ENCODE peak calls at places on chromosomes 7 and 10, in six cellular contexts. U is K562, Z is HepG2, O is A549, P is GM12878, F is endothelial cell of umbilical vein. L is an unnamed sample.

GRCh38 chr7:19368540-19368939 is 223.3 kb upstream of the FERD3L start:
- DNase-seq in O (no peak), Z (no peak), U (no peak), F (no peak), P (no peak), L (no peak)

GRCh38 chr10:59657724-59658123 is 51.9 kb downstream of the SLC16A9 start:
- DNase-seq in P (no peak), Z (no peak), F (no peak), U (no peak), O (no peak), L (no peak)

GRCh38 chr7:130349911-130350782 is 5.5 kb downstream of the CPA5 start:
- DNase-seq in U (no peak), P (no peak), O (no peak), Z (no peak), F (no peak), L (peak)

GRCh38 chr10:48447356-48448215 is 141.1 kb downstream of the MAPK8 start:
- DNase-seq in O (no peak), Z (no peak), P (no peak), U (no peak), F (no peak), L (no peak)

GRCh38 chr7:46205478-46205877 is 284.4 kb upstream of the IGFBP3 start:
- DNase-seq in F (no peak), Z (no peak), U (no peak), P (no peak), O (no peak), L (no peak)

GRCh38 chr7:144037414-144038096 is 11.2 kb upstream of the OR2A5 start:
- DNase-seq in O (no peak), F (no peak), Z (no peak), U (no peak), P (no peak), L (no peak)

GRCh38 chr7:132336797-132337196 is 239.5 kb downstream of the PLXNA4 start:
- DNase-seq in F (no peak), U (no peak), O (no peak), Z (no peak), P (no peak), L (no peak)

GRCh38 chr7:141452911-141453310 is 98.3 kb upstream of the AGK start:
- DNase-seq in F (no peak), Z (no peak), O (no peak), P (no peak), U (no peak), L (no peak)

GRCh38 chr10:15300697-15301096 is 70.4 kb downstream of the FAM171A1 start:
- DNase-seq in U (no peak), O (no peak), F (no peak), P (no peak), Z (no peak), L (no peak)

GRCh38 chr7:55178292-55178862 is 159.6 kb downstream of the EGFR start:
- DNase-seq in F (no peak), Z (no peak), U (no peak), P (no peak), O (no peak), L (no peak)

GRCh38 chr10:51369903-51370302 is 295.6 kb downstream of the PRKG1 start:
- DNase-seq in P (no peak), Z (no peak), F (no peak), U (no peak), O (no peak), L (no peak)

GRCh38 chr7:146116452-146117219 is at the start of gene CNTNAP2:
- DNase-seq in Z (no peak), P (no peak), U (no peak), F (no peak), O (no peak), L (no peak)

GRCh38 chr7:29457565-29457971 is 106.1 kb upstream of the PRR15 start:
- DNase-seq in Z (no peak), P (no peak), O (no peak), U (no peak), F (no peak), L (no peak)

GRCh38 chr7:135159359-135160087 is 11.0 kb downstream of the CYREN start:
- DNase-seq in U (no peak), O (no peak), Z (no peak), F (no peak), P (no peak), L (no peak)

GRCh38 chr7:135160098-135160857 is 10.2 kb downstream of the CYREN start:
- DNase-seq in O (no peak), F (peak), U (peak), Z (no peak), P (no peak), L (peak)

GRCh38 chr7:135162382-135163001 is 8.0 kb downstream of the CYREN start:
- DNase-seq in Z (no peak), U (no peak), F (no peak), O (no peak), P (no peak), L (peak)

GRCh38 chr7:135161669-135162068 is 8.8 kb downstream of the CYREN start:
- DNase-seq in F (no peak), P (no peak), O (no peak), U (no peak), Z (no peak), L (peak)

DNA sequence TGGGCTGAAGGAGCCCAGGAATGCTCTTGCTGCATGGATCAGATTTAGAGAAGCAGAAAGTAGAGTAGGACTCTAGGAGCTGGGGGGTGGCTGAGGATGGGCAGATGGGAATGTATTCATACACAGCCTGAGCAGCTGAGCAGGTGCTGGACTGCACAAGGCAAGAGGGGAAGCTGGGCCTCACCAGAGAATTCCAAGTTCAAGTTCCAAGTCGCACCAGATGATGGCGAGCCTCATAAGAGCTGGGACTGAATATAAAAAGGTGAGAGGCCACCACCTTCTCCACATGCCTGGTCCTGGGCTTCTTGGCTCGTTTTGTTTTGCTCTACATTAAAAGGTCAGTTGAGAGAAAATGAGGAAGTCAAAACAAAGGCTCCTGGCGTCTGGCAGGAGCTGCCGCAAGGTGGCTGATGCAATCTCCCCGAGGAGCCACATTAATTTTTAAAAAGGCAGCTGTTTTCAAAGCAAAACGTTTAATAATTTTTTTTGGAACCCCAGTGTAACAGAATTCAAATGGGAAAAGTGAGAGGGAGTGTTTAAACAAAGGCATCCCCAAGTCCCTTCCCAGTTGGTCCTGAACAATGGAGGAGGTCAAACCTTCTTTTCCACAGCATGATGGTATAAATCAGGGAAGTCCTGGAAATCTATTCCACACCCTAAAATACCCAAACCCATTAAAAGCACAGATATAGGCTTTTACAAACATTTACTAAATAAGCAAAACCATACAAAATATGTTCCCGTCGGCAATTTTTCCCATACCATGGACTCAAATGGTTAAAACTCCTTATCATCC is 9.5 kb downstream of the CYREN start:
- DNase-seq in P (no peak), O (no peak), Z (no peak), F (peak), U (no peak), L (peak)
- H3K4me3 ChIP-seq in P (no peak), O (no peak), Z (no peak), F (no peak), U (no peak), L (peak)

DNA sequence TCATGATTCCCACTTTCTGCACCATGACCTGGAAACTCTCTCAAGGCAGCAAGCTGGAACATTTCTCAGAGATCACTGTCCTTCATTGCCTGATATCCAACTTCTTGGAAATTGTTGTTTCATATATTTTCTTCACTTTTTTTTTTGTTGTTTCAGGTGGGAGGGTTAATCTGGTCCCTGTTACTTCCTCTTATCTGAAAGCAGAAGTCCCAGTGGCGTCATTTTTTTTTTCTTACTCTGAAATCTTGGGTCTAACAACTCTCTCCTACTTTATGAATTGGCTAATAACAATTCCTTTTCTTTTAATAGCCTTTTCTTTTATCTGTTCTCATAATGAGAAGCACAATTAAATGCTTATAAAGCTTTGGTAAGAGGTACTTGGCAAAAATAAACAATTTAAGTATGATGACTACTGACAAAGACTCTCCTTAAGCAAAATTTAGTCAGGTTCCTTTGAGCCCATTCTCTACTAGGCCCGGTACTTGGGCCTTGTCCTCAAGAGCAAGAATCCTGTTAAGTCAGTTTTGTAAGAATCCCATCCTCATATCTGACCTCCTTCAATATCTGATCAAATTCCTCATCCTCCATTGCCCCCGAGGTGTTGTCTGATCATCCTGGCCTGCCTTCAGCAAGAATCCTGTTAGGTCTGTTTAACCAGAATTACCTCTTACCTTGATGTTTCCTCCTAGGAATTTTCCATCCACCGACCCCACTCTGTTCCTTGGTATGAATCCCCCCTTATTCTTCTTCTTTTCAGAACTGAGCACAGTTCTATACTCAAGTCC is 11.5 kb upstream of the CC2D2B start:
- DNase-seq in P (no peak), Z (no peak), F (no peak), O (no peak), U (no peak), L (peak)
- TF ChIP-seq MYC in P (no peak), Z (no peak), F (no peak), O (no peak), U (no peak), L (no peak)

DNA sequence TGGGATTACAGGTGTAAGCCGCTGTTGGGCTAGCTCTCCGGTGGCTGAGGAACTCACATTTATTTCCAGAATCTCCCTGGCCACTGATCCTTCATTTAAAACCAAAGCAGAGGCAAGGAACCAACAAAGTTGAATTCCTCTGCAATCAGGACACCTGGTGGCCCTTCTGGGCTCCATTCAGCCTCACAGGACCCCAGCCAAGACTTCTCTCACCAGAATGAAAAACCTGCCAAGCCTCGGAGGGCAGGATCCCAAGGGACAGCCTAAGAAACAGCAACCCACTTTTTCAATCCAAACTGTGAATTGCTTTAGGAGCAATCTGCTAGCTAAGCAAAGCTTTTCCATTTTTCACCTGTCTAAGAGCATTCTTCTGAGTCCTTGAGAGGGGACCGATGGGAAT is 34.6 kb downstream of the OAT start:
- DNase-seq in U (no peak), P (no peak), Z (no peak), O (no peak), F (no peak), L (no peak)
- TF ChIP-seq MAX in U (no peak), P (no peak), Z (no peak), O (no peak), F (no peak), L (no peak)

GRCh38 chr7:11026452-11027359 is 53.0 kb downstream of the PHF14 start:
- DNase-seq in Z (no peak), P (no peak), F (no peak), O (no peak), U (no peak), L (no peak)
- H3K4me3 ChIP-seq in Z (no peak), P (no peak), F (no peak), O (no peak), U (no peak), L (no peak)

GRCh38 chr7:23373151-23374004 is 74.2 kb downstream of the MALSU1 start:
- DNase-seq in F (peak), O (no peak), P (peak), Z (no peak), U (no peak), L (peak)
- TF ChIP-seq MYC in F (no peak), O (no peak), P (no peak), Z (no peak), U (no peak), L (peak)

GRCh38 chr10:62217683-62218082 is 51.0 kb downstream of the RTKN2 start:
- DNase-seq in U (no peak), Z (no peak), F (no peak), P (no peak), O (no peak), L (no peak)
- TF ChIP-seq MAX in U (no peak), Z (no peak), F (no peak), P (no peak), O (no peak), L (no peak)

GRCh38 chr7:40463449-40463848 is 328.6 kb downstream of the SUGCT start:
- DNase-seq in U (no peak), O (no peak), F (no peak), Z (no peak), P (no peak), L (no peak)
- H3K4me3 ChIP-seq in U (no peak), O (no peak), F (no peak), Z (no peak), P (no peak), L (no peak)

GRCh38 chr10:97140284-97140846 is 45.4 kb downstream of the SLIT1 start:
- DNase-seq in Z (peak), O (no peak), P (no peak), F (no peak), U (no peak), L (peak)

GRCh38 chr10:97138777-97139317 is 46.9 kb downstream of the SLIT1 start:
- DNase-seq in O (no peak), F (no peak), P (no peak), Z (no peak), U (no peak), L (no peak)

GRCh38 chr10:97138174-97138573 is 47.6 kb downstream of the SLIT1 start:
- DNase-seq in O (peak), F (no peak), P (no peak), U (peak), Z (peak), L (no peak)

GRCh38 chr10:97140887-97141745 is 44.6 kb downstream of the SLIT1 start:
- DNase-seq in Z (no peak), F (no peak), P (no peak), O (no peak), U (no peak), L (peak)

GRCh38 chr10:97139651-97140283 is 46.0 kb downstream of the SLIT1 start:
- DNase-seq in O (no peak), F (no peak), U (no peak), Z (no peak), P (no peak), L (no peak)
- TF ChIP-seq MYC in O (no peak), F (no peak), U (no peak), Z (no peak), P (no peak), L (no peak)

DNA sequence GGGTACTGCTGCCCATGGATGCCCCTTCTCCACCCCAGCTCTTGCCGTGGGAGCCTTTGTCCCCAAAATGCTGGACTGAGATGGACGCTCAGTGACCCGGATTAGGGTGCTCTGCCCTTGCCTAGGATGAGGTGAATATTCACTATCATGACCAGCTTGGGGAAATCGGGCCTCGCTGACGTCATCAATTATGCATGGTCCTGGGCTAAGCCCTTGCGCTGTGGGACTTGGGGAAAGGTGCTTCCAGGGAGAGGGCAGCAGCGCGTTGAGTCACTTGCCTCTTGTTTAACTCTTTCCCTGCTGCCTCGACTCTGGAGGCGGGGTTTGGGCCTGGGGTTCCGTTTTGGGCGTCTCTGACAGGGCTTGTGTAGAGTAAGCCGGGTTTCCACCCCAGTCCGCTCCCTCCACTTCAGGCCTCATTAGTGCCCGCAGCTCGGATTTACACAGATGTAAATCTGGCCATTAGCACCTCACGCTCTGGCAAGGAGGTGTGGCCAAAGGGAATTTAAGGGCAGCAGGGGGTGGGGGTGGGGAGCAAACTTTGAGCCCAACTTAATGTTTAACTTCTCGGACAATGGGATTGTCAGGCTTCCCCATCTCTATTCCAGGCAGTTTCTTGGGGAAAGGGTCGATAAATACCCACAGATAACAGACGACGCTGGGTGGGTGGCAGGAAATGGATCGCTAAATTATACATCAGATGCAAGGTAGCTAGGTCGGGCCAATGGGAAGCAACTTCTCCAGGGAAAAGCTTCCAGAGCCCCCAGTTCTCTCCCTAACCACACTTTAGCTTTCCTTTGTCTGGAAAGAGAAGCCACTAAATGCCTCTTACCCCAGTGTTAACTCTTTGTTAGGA is 51.3 kb upstream of the TCF7L2 start:
- DNase-seq in O (peak), Z (peak), F (peak), U (no peak), P (no peak), L (no peak)
- TF ChIP-seq MAX in O (peak), Z (no peak), F (no peak), U (no peak), P (no peak), L (no peak)

GRCh38 chr7:135726911-135727673 is 894 bp downstream of the SLC13A4 start:
- DNase-seq in F (no peak), O (no peak), Z (no peak), U (no peak), P (no peak), L (no peak)
- H3K4me3 ChIP-seq in F (no peak), O (no peak), Z (no peak), U (no peak), P (no peak), L (no peak)

L was measured in NB4.